ENCODE peak calls at places on chromosomes 11 and 22, in four cellular contexts. S, Y, V and K are unnamed samples.

GRCh38 chr11:16776716-16777115 is 38.3 kb downstream of the C11orf58 start:
- DNase-seq in S (no peak), Y (no peak), V (peak), K (no peak)

GRCh38 chr22:29072193-29072978 is 449 bp upstream of the KREMEN1 start:
- DNase-seq in S (no peak), Y (peak), V (peak), K (peak)

GRCh38 chr22:29517215-29517908 is 36.2 kb downstream of the THOC5 start:
- DNase-seq in S (no peak), Y (no peak), V (no peak), K (no peak)

GRCh38 chr11:18731949-18732821 is 6.2 kb upstream of the IGSF22 start:
- DNase-seq in S (no peak), Y (peak), V (no peak), K (peak)

GRCh38 chr11:698493-699115 is 3.0 kb downstream of the TMEM80 start:
- DNase-seq in S (no peak), Y (no peak), V (no peak), K (no peak)

GRCh38 chr11:128643661-128644060 is 50.2 kb upstream of the FLI1 start:
- DNase-seq in S (no peak), Y (no peak), V (no peak), K (no peak)

GRCh38 chr11:12813371-12814225 is 139.4 kb downstream of the TEAD1 start:
- DNase-seq in S (no peak), Y (no peak), V (no peak), K (no peak)

GRCh38 chr11:117993988-117994741 is 8.0 kb downstream of the IL10RA start:
- DNase-seq in S (no peak), Y (no peak), V (no peak), K (no peak)

GRCh38 chr22:17007257-17007656 is 765 bp downstream of the GAB4 start:
- DNase-seq in S (no peak), Y (no peak), V (no peak), K (no peak)

GRCh38 chr22:37930270-37930951 is 23.0 kb downstream of the C22orf23 start:
- DNase-seq in S (no peak), Y (peak), V (no peak), K (peak)
- TF ChIP-seq CTCF in S (peak), Y (peak), V (peak), K (peak)

DNA sequence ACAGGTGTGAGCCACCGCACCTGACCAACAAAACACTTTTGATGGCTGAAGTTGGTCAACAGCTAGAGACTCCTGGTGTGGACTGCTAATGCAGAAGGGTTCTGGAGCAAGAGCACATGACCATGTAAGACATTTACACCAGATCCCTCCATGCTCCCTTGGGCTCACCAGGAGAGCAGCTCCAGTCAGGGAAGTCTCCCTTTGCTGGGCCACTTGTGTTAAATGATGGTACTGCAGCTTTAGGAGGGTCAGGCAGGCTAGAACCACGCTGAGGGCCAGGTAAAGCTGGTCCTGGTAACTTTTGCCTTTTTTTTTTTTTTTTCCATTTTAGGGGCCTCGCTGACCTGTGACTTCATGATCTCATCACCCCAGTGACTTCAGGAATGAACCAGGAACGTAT is 146.4 kb downstream of the FBXO7 start:
- DNase-seq in S (no peak), Y (no peak), V (no peak), K (no peak)
- TF ChIP-seq CTCF in S (no peak), Y (no peak), V (no peak), K (no peak)

GRCh38 chr11:63282579-63282978 is 39.2 kb upstream of the SLC22A25 start:
- DNase-seq in S (no peak), Y (no peak), V (no peak), K (no peak)

GRCh38 chr11:63274776-63275175 is 31.4 kb upstream of the SLC22A25 start:
- DNase-seq in S (no peak), Y (no peak), V (no peak), K (no peak)

GRCh38 chr11:63273685-63274084 is 30.3 kb upstream of the SLC22A25 start:
- DNase-seq in S (no peak), Y (no peak), V (no peak), K (no peak)

GRCh38 chr11:63280920-63281319 is 37.5 kb upstream of the SLC22A25 start:
- DNase-seq in S (no peak), Y (no peak), V (no peak), K (no peak)

GRCh38 chr11:63277345-63277943 is 34.0 kb upstream of the SLC22A25 start:
- DNase-seq in S (no peak), Y (no peak), V (no peak), K (no peak)
- TF ChIP-seq CTCF in S (no peak), Y (no peak), V (peak), K (no peak)

GRCh38 chr11:129944696-129945095 is 49.3 kb upstream of the NFRKB start:
- DNase-seq in S (no peak), Y (no peak), V (no peak), K (no peak)
- TF ChIP-seq CTCF in S (no peak), Y (no peak), V (no peak), K (no peak)

GRCh38 chr22:44335066-44335839 is 22.5 kb upstream of the SHISAL1 start:
- DNase-seq in S (no peak), Y (no peak), V (no peak), K (no peak)

GRCh38 chr22:44336962-44337657 is 24.4 kb upstream of the SHISAL1 start:
- DNase-seq in S (no peak), Y (no peak), V (no peak), K (no peak)

GRCh38 chr22:44333847-44334635 is 21.3 kb upstream of the SHISAL1 start:
- DNase-seq in S (no peak), Y (no peak), V (no peak), K (no peak)

GRCh38 chr22:44337658-44338004 is 24.9 kb upstream of the SHISAL1 start:
- DNase-seq in S (no peak), Y (peak), V (no peak), K (no peak)

DNA sequence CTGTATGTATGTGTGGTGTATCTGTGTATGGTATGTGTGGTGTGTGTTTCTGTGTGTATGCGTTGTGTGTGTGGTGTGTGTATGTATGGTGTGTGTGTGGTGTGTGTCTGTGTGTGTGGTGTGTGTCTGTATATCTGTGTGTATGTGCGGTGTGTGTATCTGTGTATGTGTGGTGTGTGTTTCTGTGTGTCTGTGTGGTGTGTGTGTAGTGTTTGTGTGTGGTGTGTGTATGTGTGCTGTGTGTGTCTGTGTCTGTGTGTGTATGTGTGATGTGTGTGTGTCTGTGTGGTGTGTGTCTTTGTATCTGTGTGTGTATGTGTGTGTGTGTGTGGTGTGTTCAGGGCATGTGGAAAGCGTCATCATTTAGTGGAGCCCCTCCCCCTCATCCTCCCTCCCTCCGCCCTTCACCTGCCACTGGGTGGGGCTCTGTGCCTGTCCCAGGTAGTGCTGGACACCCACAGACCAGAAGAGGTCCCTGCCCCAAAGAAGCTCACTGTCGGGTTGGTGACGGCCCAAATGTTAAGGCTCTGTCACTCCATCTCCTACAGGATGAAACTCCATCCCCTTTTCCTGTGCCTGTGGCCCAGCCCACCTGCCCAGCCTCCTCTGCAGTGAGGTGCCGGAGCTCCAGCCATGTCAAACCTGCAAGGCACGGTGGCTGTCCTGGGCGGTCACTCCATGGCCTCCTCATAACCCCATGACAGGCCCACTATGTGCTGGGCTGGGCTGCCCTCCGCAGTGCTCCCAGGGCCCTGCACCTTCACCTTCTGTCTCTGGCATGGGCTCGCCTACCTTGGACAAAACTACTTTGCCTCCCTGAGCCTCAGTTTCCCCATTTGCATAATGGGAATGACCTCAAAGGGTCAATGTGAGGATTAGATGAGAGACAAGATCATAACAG is 23.4 kb upstream of the SHISAL1 start:
- DNase-seq in S (no peak), Y (no peak), V (no peak), K (no peak)
- TF ChIP-seq CTCF in S (no peak), Y (no peak), V (no peak), K (peak)

GRCh38 chr11:69511358-69512015 is 30.0 kb downstream of the LINC01488 start:
- DNase-seq in S (no peak), Y (no peak), V (peak), K (peak)

GRCh38 chr11:69513663-69514062 is 32.2 kb downstream of the LINC01488 start:
- DNase-seq in S (no peak), Y (no peak), V (no peak), K (peak)

GRCh38 chr11:69513196-69513595 is 31.7 kb downstream of the LINC01488 start:
- DNase-seq in S (no peak), Y (no peak), V (no peak), K (no peak)

GRCh38 chr11:69512136-69512535 is 30.7 kb downstream of the LINC01488 start:
- DNase-seq in S (no peak), Y (no peak), V (peak), K (peak)

GRCh38 chr11:69512790-69513189 is 31.3 kb downstream of the LINC01488 start:
- DNase-seq in S (no peak), Y (no peak), V (peak), K (peak)
- TF ChIP-seq CTCF in S (no peak), Y (no peak), V (no peak), K (no peak)

GRCh38 chr11:65774525-65775306 is 6.1 kb downstream of the AP5B1 start:
- DNase-seq in S (no peak), Y (no peak), V (peak), K (no peak)

GRCh38 chr11:65776710-65777141 is 4.0 kb downstream of the AP5B1 start:
- DNase-seq in S (no peak), Y (no peak), V (peak), K (no peak)

GRCh38 chr11:65771589-65772112 is 9.1 kb downstream of the AP5B1 start:
- DNase-seq in S (no peak), Y (no peak), V (no peak), K (no peak)

GRCh38 chr11:65776196-65776595 is 4.6 kb downstream of the AP5B1 start:
- DNase-seq in S (no peak), Y (no peak), V (peak), K (no peak)

GRCh38 chr11:65773784-65774411 is 6.9 kb downstream of the AP5B1 start:
- DNase-seq in S (no peak), Y (no peak), V (peak), K (no peak)
- TF ChIP-seq CTCF in S (no peak), Y (no peak), V (no peak), K (no peak)

GRCh38 chr11:114243461-114244372 is 52.5 kb upstream of the NNMT start:
- DNase-seq in S (no peak), Y (no peak), V (no peak), K (no peak)

GRCh38 chr11:114247070-114247789 is 49.0 kb upstream of the NNMT start:
- DNase-seq in S (no peak), Y (no peak), V (no peak), K (no peak)

GRCh38 chr11:114250180-114250579 is 46.0 kb upstream of the NNMT start:
- DNase-seq in S (no peak), Y (no peak), V (no peak), K (no peak)

GRCh38 chr11:114244995-114245394 is 51.2 kb upstream of the NNMT start:
- DNase-seq in S (no peak), Y (no peak), V (no peak), K (no peak)

DNA sequence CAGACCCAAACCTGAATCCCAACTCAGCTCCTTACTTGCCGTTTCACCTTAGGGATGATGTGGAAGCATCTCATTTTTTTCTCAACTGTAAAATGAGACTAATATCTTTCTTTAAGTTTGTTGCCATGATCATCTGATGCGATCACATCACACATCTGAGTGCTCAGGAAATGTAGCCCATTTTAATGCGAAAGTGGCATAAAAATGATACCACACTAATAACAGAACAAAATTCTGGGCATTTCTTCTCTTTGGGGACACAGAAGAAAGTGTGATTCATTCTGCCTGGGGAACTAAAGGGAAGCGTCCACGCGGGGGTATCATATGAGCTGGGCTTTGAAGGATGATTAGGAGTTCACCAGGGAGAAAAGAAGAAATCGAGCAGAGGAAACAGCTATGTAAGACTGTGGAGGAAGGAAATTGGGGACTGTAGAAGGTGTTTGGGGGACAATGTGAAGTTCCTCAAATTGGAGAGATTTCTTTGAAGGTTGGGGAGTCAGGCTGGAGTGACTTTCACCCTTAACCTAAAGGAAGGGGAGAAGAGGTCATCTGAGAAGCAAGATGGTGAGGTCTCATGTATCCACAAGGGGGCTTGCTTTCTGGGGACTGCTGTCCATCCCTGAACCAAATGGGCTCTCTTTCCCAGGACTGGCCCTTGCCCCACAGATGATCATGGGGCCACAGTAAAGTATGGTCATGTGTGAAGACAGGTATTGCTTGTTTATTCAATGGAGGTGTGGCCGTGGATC is 49.7 kb upstream of the NNMT start:
- DNase-seq in S (no peak), Y (no peak), V (no peak), K (no peak)
- TF ChIP-seq CTCF in S (no peak), Y (no peak), V (no peak), K (no peak)

GRCh38 chr11:91495837-91496236 is 728.8 kb upstream of the FAT3 start:
- DNase-seq in S (no peak), Y (no peak), V (no peak), K (no peak)
- TF ChIP-seq CTCF in S (no peak), Y (no peak), V (no peak), K (peak)

DNA sequence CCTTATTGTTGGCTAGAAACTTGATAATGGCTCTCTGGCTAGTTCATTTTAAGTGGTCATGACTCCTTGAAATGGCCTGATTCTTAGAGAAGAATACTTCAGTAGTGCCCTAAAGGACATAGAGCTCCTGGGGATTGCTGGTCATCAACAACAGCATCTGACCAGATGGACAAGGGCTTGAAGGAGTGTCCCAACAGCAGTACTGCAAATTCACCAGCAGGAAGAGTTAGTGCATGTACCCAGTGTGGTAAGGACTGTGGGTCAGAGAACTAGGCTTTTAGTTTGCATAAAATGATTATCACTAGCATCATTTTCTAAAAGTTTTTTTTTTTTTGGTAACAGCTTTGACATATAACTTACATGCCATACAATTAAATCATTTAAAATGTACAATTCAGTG is 39.5 kb upstream of the CUL5 start:
- DNase-seq in S (no peak), Y (no peak), V (no peak), K (no peak)
- TF ChIP-seq CTCF in S (no peak), Y (no peak), V (no peak), K (peak)